ENCODE peak calls at places on chromosomes 2 and 18, in ten cellular contexts. F is tibial nerve, J is uterus, T is pancreas, W is Calu3, Y is GM12865, E is GM12864, X is RWPE1, H is heart right ventricle, R is Peyer's patch. P is an unnamed sample.

GRCh38 chr2:69514406-69514805 is 77.2 kb upstream of the NFU1 start:
- DNase-seq in F (no peak), J (no peak), T (no peak), W (no peak), Y (no peak), E (no peak), X (no peak), H (no peak), R (no peak), P (no peak)

GRCh38 chr2:227665189-227665940 is 1.2 kb upstream of the SCYGR5 start:
- DNase-seq in F (no peak), J (no peak), T (no peak), W (no peak), Y (no peak), E (no peak), X (no peak), H (no peak), R (no peak), P (no peak)

GRCh38 chr2:181178823-181179412 is 198.5 kb downstream of the UBE2E3 start:
- DNase-seq in F (no peak), J (no peak), T (no peak), W (peak), Y (peak), E (no peak), X (peak), H (no peak), R (no peak), P (no peak)

GRCh38 chr2:166375205-166375735 is 474 bp downstream of the SCN9A start:
- DNase-seq in F (no peak), J (no peak), T (no peak), W (peak), Y (peak), E (no peak), X (peak), H (no peak), R (no peak), P (no peak)

GRCh38 chr2:197234792-197235191 is 75.8 kb downstream of the ANKRD44 start:
- DNase-seq in F (no peak), J (no peak), T (no peak), W (no peak), Y (no peak), E (no peak), X (no peak), H (no peak), R (no peak), P (no peak)

GRCh38 chr2:54966165-54966819 is 84.0 kb downstream of the RTN4 start:
- DNase-seq in F (no peak), J (no peak), T (no peak), W (no peak), Y (no peak), E (no peak), X (peak), H (no peak), R (no peak), P (no peak)

GRCh38 chr18:457120-457519 is 43.4 kb downstream of the COLEC12 start:
- DNase-seq in F (peak), J (peak), T (no peak), W (no peak), Y (no peak), E (no peak), X (no peak), H (peak), R (no peak), P (no peak)

GRCh38 chr2:573025-573424 is 104.2 kb downstream of the TMEM18 start:
- DNase-seq in F (no peak), J (no peak), T (no peak), W (no peak), Y (no peak), E (no peak), X (no peak), H (no peak), R (no peak), P (no peak)

GRCh38 chr2:100852999-100853908 is 33.3 kb downstream of the NPAS2 start:
- DNase-seq in F (no peak), J (no peak), T (no peak), W (no peak), Y (no peak), E (no peak), X (no peak), H (no peak), R (no peak), P (no peak)

GRCh38 chr2:113103958-113104627 is 23.3 kb upstream of the IL1RN start:
- DNase-seq in F (no peak), J (no peak), T (no peak), W (no peak), Y (no peak), E (no peak), X (no peak), H (no peak), R (no peak), P (no peak)

GRCh38 chr18:11149441-11150270 is at the start of gene PIEZO2:
- DNase-seq in F (peak), J (peak), T (peak), W (no peak), Y (peak), E (peak), X (no peak), H (peak), R (peak), P (no peak)

GRCh38 chr2:46857871-46858696 is 57.5 kb downstream of the MCFD2 start:
- DNase-seq in F (no peak), J (no peak), T (no peak), W (no peak), Y (no peak), E (no peak), X (no peak), H (no peak), R (no peak), P (no peak)

GRCh38 chr2:144354953-144355352 is 165.0 kb downstream of the ZEB2 start:
- DNase-seq in F (no peak), J (no peak), T (no peak), W (no peak), Y (no peak), E (no peak), X (no peak), H (no peak), R (no peak), P (no peak)

GRCh38 chr2:174680221-174680620 is 82.6 kb upstream of the WIPF1 start:
- DNase-seq in F (no peak), J (no peak), T (no peak), W (no peak), Y (no peak), E (no peak), X (no peak), H (no peak), R (no peak), P (no peak)
- TF ChIP-seq CTCF in F (no peak), J (no peak), T (no peak), W (no peak), Y (no peak), E (no peak), X (no peak), H (no peak), R (no peak), P (no peak)

DNA sequence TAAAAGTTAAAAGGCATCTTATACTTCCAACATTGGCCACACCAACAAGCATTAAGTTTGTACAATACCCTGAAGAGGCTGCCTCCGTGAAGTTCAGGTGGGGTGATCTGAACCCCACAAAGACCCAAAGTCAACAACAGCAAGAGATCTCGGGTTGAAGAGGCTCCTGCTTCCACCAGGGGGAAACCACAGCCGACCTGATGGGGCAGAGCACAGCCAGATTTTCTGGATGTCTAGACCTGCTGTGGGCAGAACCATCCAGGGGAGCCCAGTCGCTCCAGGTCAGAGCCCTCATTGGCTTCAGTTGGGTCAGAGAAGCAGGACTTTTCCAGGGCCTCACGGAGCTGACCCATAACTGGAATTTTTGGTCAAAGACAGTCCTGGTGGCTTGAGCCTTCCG is 66.5 kb upstream of the ACKR3 start:
- DNase-seq in F (no peak), J (no peak), T (no peak), W (no peak), Y (peak), E (no peak), X (no peak), H (no peak), R (no peak), P (no peak)
- TF ChIP-seq CTCF in F (no peak), J (no peak), T (no peak), W (no peak), Y (no peak), E (peak), X (no peak), H (no peak), R (no peak), P (no peak)

DNA sequence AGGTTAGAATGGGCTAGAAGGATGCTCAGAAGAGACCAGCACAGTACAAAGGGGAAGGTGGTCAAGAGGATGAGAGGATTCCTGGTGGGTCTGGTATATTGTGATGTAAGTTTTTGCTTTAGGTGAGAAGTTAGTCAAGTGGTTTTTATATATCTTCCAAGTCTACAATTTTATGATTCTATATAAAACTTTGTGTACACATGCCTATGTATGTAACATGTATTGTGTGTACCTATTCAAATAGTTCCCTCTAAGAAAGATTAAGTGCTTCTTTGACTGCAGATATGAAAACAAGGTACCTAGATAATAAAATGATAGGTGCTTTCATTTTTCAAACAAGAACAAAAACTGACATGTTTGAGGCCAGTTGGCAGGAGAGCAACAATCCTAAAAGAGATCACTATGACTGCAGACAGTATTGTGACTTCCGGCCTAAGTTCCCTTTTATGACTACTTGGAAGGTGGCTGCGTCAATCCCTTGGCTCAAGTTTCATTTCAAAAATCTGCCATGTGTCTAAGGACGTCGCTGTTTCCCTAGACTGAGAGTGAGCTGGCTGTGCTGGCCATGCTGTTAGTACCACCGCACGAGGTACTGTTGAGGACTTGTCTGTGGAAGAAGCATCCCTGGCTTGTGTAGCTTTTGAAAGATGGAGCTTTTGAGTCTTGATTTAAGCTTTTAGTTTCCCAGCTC is 123.1 kb downstream of the PRPF40A start:
- DNase-seq in F (no peak), J (no peak), T (no peak), W (no peak), Y (peak), E (peak), X (no peak), H (peak), R (no peak), P (no peak)
- TF ChIP-seq CTCF in F (no peak), J (no peak), T (no peak), W (no peak), Y (no peak), E (no peak), X (no peak), H (no peak), R (no peak), P (no peak)

GRCh38 chr2:207484444-207485391 is 45.0 kb upstream of the CREB1 start:
- DNase-seq in F (no peak), J (no peak), T (no peak), W (no peak), Y (peak), E (no peak), X (no peak), H (no peak), R (no peak), P (no peak)

GRCh38 chr2:207490441-207490840 is 39.3 kb upstream of the CREB1 start:
- DNase-seq in F (no peak), J (no peak), T (no peak), W (no peak), Y (no peak), E (no peak), X (no peak), H (no peak), R (no peak), P (no peak)

GRCh38 chr2:207489251-207489650 is 40.5 kb upstream of the CREB1 start:
- DNase-seq in F (no peak), J (no peak), T (no peak), W (no peak), Y (no peak), E (no peak), X (no peak), H (no peak), R (no peak), P (no peak)

GRCh38 chr2:207491086-207491485 is 38.7 kb upstream of the CREB1 start:
- DNase-seq in F (no peak), J (no peak), T (no peak), W (no peak), Y (no peak), E (no peak), X (no peak), H (peak), R (no peak), P (no peak)

GRCh38 chr2:207487650-207488315 is 42.0 kb upstream of the CREB1 start:
- DNase-seq in F (no peak), J (no peak), T (no peak), W (no peak), Y (no peak), E (no peak), X (peak), H (no peak), R (no peak), P (no peak)
- TF ChIP-seq CTCF in F (no peak), J (no peak), T (no peak), W (no peak), Y (no peak), E (no peak), X (no peak), H (no peak), R (no peak), P (no peak)

GRCh38 chr2:40129725-40130124 is 322.2 kb downstream of the SLC8A1 start:
- DNase-seq in F (no peak), J (no peak), T (no peak), W (no peak), Y (no peak), E (no peak), X (no peak), H (peak), R (no peak), P (no peak)

GRCh38 chr2:40128796-40129195 is 323.1 kb downstream of the SLC8A1 start:
- DNase-seq in F (no peak), J (no peak), T (no peak), W (no peak), Y (no peak), E (no peak), X (no peak), H (no peak), R (no peak), P (no peak)

GRCh38 chr2:40127890-40128548 is 323.9 kb downstream of the SLC8A1 start:
- DNase-seq in F (no peak), J (no peak), T (no peak), W (no peak), Y (no peak), E (no peak), X (no peak), H (no peak), R (no peak), P (no peak)

GRCh38 chr2:40130251-40130994 is 321.5 kb downstream of the SLC8A1 start:
- DNase-seq in F (no peak), J (no peak), T (no peak), W (no peak), Y (no peak), E (no peak), X (no peak), H (peak), R (no peak), P (no peak)

DNA sequence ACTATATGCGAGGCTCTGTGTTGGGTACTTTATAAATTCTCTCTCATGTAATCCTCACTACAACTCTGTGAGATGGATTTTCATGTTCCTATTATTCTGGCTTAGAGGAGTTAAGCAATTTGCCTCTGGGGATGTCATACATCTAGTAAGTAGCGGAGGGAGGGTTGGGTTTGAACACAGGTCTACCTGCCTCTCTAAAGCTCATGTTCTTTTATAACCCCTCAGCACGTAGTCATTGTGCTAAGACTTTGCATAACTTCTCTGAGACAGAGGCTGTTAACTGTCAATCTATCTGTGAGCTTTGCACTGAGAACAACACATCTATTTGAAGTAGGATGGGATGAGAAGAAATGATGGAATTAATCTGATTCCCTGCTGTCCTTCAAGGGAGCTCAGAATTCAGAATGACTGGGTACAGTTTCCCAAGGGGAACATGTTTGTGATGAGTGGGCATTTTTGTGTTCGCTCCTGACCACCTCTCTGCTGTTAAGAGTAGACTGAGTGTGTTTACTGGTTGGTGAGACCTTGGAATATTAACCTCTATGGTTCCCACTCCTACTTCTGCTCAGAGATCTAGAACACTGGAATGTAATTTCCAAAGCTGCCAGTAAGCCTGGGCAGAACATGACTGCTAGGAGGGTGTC is 320.7 kb downstream of the SLC8A1 start:
- DNase-seq in F (no peak), J (no peak), T (no peak), W (no peak), Y (no peak), E (no peak), X (no peak), H (no peak), R (no peak), P (no peak)
- TF ChIP-seq CTCF in F (no peak), J (no peak), T (no peak), W (no peak), Y (no peak), E (no peak), X (no peak), H (no peak), R (no peak), P (no peak)

GRCh38 chr2:238160206-238161129 is 1.7 kb downstream of the ERFE start:
- DNase-seq in F (no peak), J (no peak), T (no peak), W (peak), Y (peak), E (no peak), X (no peak), H (peak), R (peak), P (no peak)
- TF ChIP-seq CTCF in F (no peak), J (no peak), T (no peak), W (no peak), Y (peak), E (peak), X (no peak), H (peak), R (no peak), P (no peak)

GRCh38 chr2:9779572-9780264 is 63.6 kb upstream of the TAF1B start:
- DNase-seq in F (no peak), J (no peak), T (no peak), W (no peak), Y (peak), E (no peak), X (no peak), H (no peak), R (no peak), P (no peak)

GRCh38 chr2:9778471-9779402 is 64.5 kb upstream of the TAF1B start:
- DNase-seq in F (no peak), J (no peak), T (no peak), W (no peak), Y (no peak), E (no peak), X (no peak), H (no peak), R (peak), P (no peak)

GRCh38 chr2:9775999-9776685 is 67.1 kb upstream of the TAF1B start:
- DNase-seq in F (no peak), J (no peak), T (no peak), W (no peak), Y (no peak), E (no peak), X (no peak), H (no peak), R (peak), P (no peak)

GRCh38 chr2:9777081-9777480 is 66.2 kb upstream of the TAF1B start:
- DNase-seq in F (no peak), J (no peak), T (no peak), W (no peak), Y (no peak), E (no peak), X (no peak), H (no peak), R (peak), P (no peak)

DNA sequence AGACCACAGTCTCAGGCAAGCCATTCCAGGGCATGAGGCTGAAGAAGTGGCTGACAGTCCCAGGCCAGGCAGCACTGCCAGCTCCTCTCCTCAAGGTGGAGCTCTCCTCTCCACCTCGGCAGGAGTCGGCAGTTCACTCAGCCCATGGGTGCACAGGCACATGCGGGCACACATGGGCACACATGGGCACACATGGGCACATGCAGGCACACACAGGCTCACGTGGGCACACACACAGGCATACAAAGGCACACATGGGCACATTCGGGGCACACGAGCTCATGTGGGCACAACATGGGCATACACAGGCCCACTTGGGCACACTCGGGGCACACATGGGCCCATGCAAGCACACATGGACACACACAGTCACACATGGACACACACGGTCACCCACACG is 65.3 kb upstream of the TAF1B start:
- DNase-seq in F (no peak), J (no peak), T (no peak), W (no peak), Y (no peak), E (no peak), X (no peak), H (no peak), R (peak), P (no peak)
- TF ChIP-seq CTCF in F (no peak), J (no peak), T (no peak), W (peak), Y (peak), E (peak), X (no peak), H (peak), R (no peak), P (no peak)

GRCh38 chr18:37684183-37684582 is 118.6 kb upstream of the CELF4 start:
- DNase-seq in F (no peak), J (no peak), T (no peak), W (no peak), Y (no peak), E (no peak), X (no peak), H (no peak), R (no peak), P (no peak)

GRCh38 chr18:37689841-37690240 is 124.2 kb upstream of the CELF4 start:
- DNase-seq in F (no peak), J (no peak), T (no peak), W (no peak), Y (no peak), E (no peak), X (no peak), H (no peak), R (no peak), P (no peak)

GRCh38 chr18:37684590-37684989 is 119.0 kb upstream of the CELF4 start:
- DNase-seq in F (no peak), J (no peak), T (no peak), W (no peak), Y (no peak), E (no peak), X (no peak), H (no peak), R (no peak), P (no peak)
- TF ChIP-seq CTCF in F (no peak), J (no peak), T (no peak), W (no peak), Y (no peak), E (no peak), X (no peak), H (no peak), R (no peak), P (no peak)

DNA sequence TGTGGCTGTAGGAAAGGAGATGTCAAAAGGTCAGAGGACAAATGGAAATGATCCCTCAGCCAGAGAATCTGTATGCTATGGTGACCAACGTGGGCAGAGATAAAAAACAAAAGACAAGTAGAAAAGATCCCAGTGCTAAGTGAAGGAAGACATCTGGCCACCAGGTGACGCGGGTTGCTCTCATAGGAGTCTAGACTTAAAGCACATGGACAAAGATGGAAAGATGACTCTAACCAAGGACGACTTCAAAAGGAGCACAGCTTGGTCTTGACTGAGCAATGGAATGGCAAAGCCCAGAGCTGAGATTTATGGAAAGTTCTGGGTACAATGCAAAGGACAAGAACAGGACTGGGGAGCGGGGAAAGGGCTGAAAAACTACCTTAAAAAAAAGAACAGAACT is 96.8 kb downstream of the CLIP4 start:
- DNase-seq in F (no peak), J (no peak), T (no peak), W (no peak), Y (no peak), E (no peak), X (no peak), H (no peak), R (no peak), P (no peak)
- TF ChIP-seq CTCF in F (no peak), J (no peak), T (no peak), W (no peak), Y (no peak), E (no peak), X (no peak), H (no peak), R (no peak), P (no peak)